ENCODE peak calls at places on chromosomes 13 and 19, in nine cellular contexts. B is right lobe of liver; A is upper lobe of left lung; Y is tibial artery; D is tibial nerve; I is naive thymus-derived CD4-positive, alpha-beta T cell; C is psoas muscle; W is IMR-90; T is esophagus muscularis mucosa. R is an unnamed sample. For H3K4me1 and H3K27me3, the result is how much of the 10 kb centered on the place peaks cover.

GRCh38 chr19:10508707-10509106 is 5.6 kb upstream of the KEAP1 start:
- DNase-seq in B (no peak), A (no peak), Y (no peak), D (no peak), I (no peak), C (no peak), W (peak), T (no peak), R (no peak)

GRCh38 chr19:2089727-2090053 is 6.4 kb downstream of the MOB3A start:
- DNase-seq in B (no peak), A (no peak), Y (no peak), D (no peak), I (no peak), C (no peak), W (no peak), T (no peak), R (no peak)

GRCh38 chr19:55836340-55836739 is at the start of gene NLRP4:
- DNase-seq in B (no peak), A (no peak), Y (no peak), D (no peak), I (no peak), C (no peak), W (no peak), T (no peak), R (no peak)

GRCh38 chr19:45973564-45974338 is at the start of gene NOVA2:
- DNase-seq in B (peak), A (peak), Y (peak), D (peak), I (no peak), C (peak), W (peak), T (no peak), R (peak)

GRCh38 chr19:48635966-48636858 is 967 bp downstream of the DBP start:
- DNase-seq in B (peak), A (peak), Y (peak), D (no peak), I (no peak), C (peak), W (no peak), T (no peak), R (no peak)

GRCh38 chr13:99214232-99214631 is 13.6 kb downstream of the UBAC2 start:
- DNase-seq in B (no peak), A (no peak), Y (no peak), D (no peak), I (no peak), C (no peak), W (no peak), T (peak), R (no peak)

GRCh38 chr19:6593651-6594416 is 2.9 kb upstream of the CD70 start:
- DNase-seq in B (no peak), A (no peak), Y (no peak), D (no peak), I (no peak), C (no peak), W (no peak), T (no peak), R (no peak)

GRCh38 chr13:40666905-40667621 is 622 bp upstream of the FOXO1 start:
- DNase-seq in B (peak), A (peak), Y (peak), D (no peak), I (no peak), C (peak), W (no peak), T (peak), R (peak)

GRCh38 chr13:48497669-48498068 is 35.2 kb downstream of the RCBTB2 start:
- DNase-seq in B (no peak), A (peak), Y (no peak), D (no peak), I (no peak), C (no peak), W (no peak), T (no peak), R (no peak)

GRCh38 chr19:41195675-41196497 is 2.9 kb downstream of the CYP2S1 start:
- DNase-seq in B (no peak), A (no peak), Y (no peak), D (no peak), I (no peak), C (no peak), W (peak), T (no peak), R (no peak)

GRCh38 chr19:16351133-16351809 is 26.6 kb downstream of the KLF2 start:
- DNase-seq in B (no peak), A (no peak), Y (no peak), D (no peak), I (no peak), C (no peak), W (peak), T (no peak), R (peak)

GRCh38 chr19:43780706-43781525 is at the start of gene KCNN4:
- DNase-seq in B (no peak), A (peak), Y (no peak), D (no peak), I (peak), C (no peak), W (peak), T (no peak), R (peak)

GRCh38 chr13:92657565-92657964 is 569.0 kb upstream of the GPC6 start:
- DNase-seq in B (no peak), A (no peak), Y (no peak), D (no peak), I (no peak), C (no peak), W (peak), T (no peak), R (no peak)

GRCh38 chr13:31090921-31091624 is 70.6 kb downstream of the HSPH1 start:
- DNase-seq in B (no peak), A (peak), Y (no peak), D (no peak), I (no peak), C (no peak), W (peak), T (no peak), R (peak)

GRCh38 chr13:100826441-100826840 is 151.8 kb upstream of the TMTC4 start:
- DNase-seq in B (no peak), A (no peak), Y (no peak), D (no peak), I (no peak), C (no peak), W (no peak), T (no peak), R (no peak)

GRCh38 chr19:21694171-21694906 is 73.0 kb downstream of the ZNF100 start:
- DNase-seq in B (no peak), A (no peak), Y (no peak), D (no peak), I (no peak), C (no peak), W (no peak), T (peak), R (no peak)

GRCh38 chr13:79637086-79637763 is 156.3 kb downstream of the NDFIP2 start:
- DNase-seq in B (no peak), A (no peak), Y (peak), D (no peak), I (no peak), C (peak), W (no peak), T (no peak), R (peak)

GRCh38 chr19:41456342-41456918 is 13.5 kb downstream of the ERICH4 start:
- DNase-seq in B (peak), A (no peak), Y (no peak), D (peak), I (no peak), C (no peak), W (peak), T (no peak), R (no peak)

GRCh38 chr13:71867101-71867814 is at the start of gene DACH1:
- DNase-seq in B (peak), A (no peak), Y (peak), D (peak), I (no peak), C (peak), W (peak), T (no peak), R (peak)

GRCh38 chr19:10568444-10568825 is 344 bp downstream of the CDKN2D start:
- DNase-seq in B (peak), A (no peak), Y (peak), D (no peak), I (no peak), C (no peak), W (no peak), T (no peak), R (peak)

GRCh38 chr13:96020155-96020575 is 33.0 kb downstream of the UGGT2 start:
- DNase-seq in B (no peak), A (no peak), Y (no peak), D (peak), I (no peak), C (no peak), W (peak), T (no peak), R (no peak)

GRCh38 chr13:110978390-110978789 is 63.5 kb upstream of the ANKRD10 start:
- DNase-seq in B (no peak), A (no peak), Y (no peak), D (no peak), I (no peak), C (no peak), W (peak), T (no peak), R (no peak)

GRCh38 chr13:60454425-60454824 is 57.4 kb downstream of the TDRD3 start:
- DNase-seq in B (no peak), A (no peak), Y (no peak), D (no peak), I (no peak), C (no peak), W (no peak), T (no peak), R (no peak)

GRCh38 chr13:44385847-44386246 is 12.2 kb downstream of the SERP2 start:
- DNase-seq in B (no peak), A (no peak), Y (no peak), D (no peak), I (no peak), C (no peak), W (no peak), T (no peak), R (no peak)

GRCh38 chr13:44383945-44384344 is 10.3 kb downstream of the SERP2 start:
- DNase-seq in B (no peak), A (no peak), Y (no peak), D (no peak), I (no peak), C (no peak), W (no peak), T (no peak), R (no peak)

GRCh38 chr13:44385401-44385800 is 11.8 kb downstream of the SERP2 start:
- DNase-seq in B (no peak), A (no peak), Y (no peak), D (no peak), I (no peak), C (no peak), W (no peak), T (no peak), R (no peak)

GRCh38 chr13:44382635-44383145 is 9.1 kb downstream of the SERP2 start:
- DNase-seq in B (no peak), A (no peak), Y (no peak), D (no peak), I (no peak), C (no peak), W (no peak), T (no peak), R (no peak)

GRCh38 chr13:44384778-44385177 is 11.2 kb downstream of the SERP2 start:
- DNase-seq in B (no peak), A (no peak), Y (no peak), D (no peak), I (no peak), C (no peak), W (no peak), T (no peak), R (no peak)
- H3K27ac ChIP-seq in B (peak), A (no peak), Y (no peak), D (no peak), I (no peak), C (no peak), W (no peak), T (no peak), R (no peak)

GRCh38 chr19:29668746-29669609 is 3.7 kb downstream of the PLEKHF1 start:
- DNase-seq in B (peak), A (no peak), Y (no peak), D (no peak), I (no peak), C (peak), W (no peak), T (no peak), R (peak)

GRCh38 chr19:29666634-29667389 is 1.6 kb downstream of the PLEKHF1 start:
- DNase-seq in B (peak), A (no peak), Y (peak), D (peak), I (no peak), C (peak), W (peak), T (no peak), R (peak)

GRCh38 chr19:29667390-29667783 is 2.1 kb downstream of the PLEKHF1 start:
- DNase-seq in B (no peak), A (no peak), Y (no peak), D (no peak), I (no peak), C (no peak), W (no peak), T (no peak), R (peak)

GRCh38 chr19:29665826-29666633 is 769 bp downstream of the PLEKHF1 start:
- DNase-seq in B (peak), A (peak), Y (peak), D (no peak), I (no peak), C (peak), W (peak), T (no peak), R (peak)

GRCh38 chr19:29667941-29668340 is 2.7 kb downstream of the PLEKHF1 start:
- DNase-seq in B (no peak), A (no peak), Y (no peak), D (no peak), I (no peak), C (no peak), W (no peak), T (no peak), R (peak)
- H3K4me1 ChIP-seq in B (under half), A (half or more), Y (half or more), D (half or more), I (half or more), C (half or more), W (under half), T (half or more), R (under half)

GRCh38 chr13:46388308-46388707 is 1.3 kb upstream of the RUBCNL start:
- DNase-seq in B (no peak), A (no peak), Y (no peak), D (no peak), I (no peak), C (no peak), W (no peak), T (no peak), R (no peak)

GRCh38 chr13:46386426-46386995 is 541 bp downstream of the RUBCNL start:
- DNase-seq in B (no peak), A (peak), Y (no peak), D (no peak), I (no peak), C (no peak), W (no peak), T (no peak), R (no peak)

GRCh38 chr13:46385946-46386345 is 1.1 kb downstream of the RUBCNL start:
- DNase-seq in B (no peak), A (no peak), Y (no peak), D (no peak), I (no peak), C (no peak), W (no peak), T (no peak), R (no peak)

GRCh38 chr13:46388846-46389245 is 1.8 kb upstream of the RUBCNL start:
- DNase-seq in B (no peak), A (no peak), Y (no peak), D (no peak), I (no peak), C (no peak), W (no peak), T (no peak), R (no peak)

GRCh38 chr13:46386996-46387851 is at the start of gene RUBCNL:
- DNase-seq in B (peak), A (peak), Y (no peak), D (no peak), I (peak), C (peak), W (no peak), T (no peak), R (peak)
- H3K27me3 ChIP-seq in B (under half), A (under half), Y (under half), D (under half), I (under half), C (under half), W (under half), T (under half), R (under half)

GRCh38 chr19:12195501-12195860 is 32.6 kb downstream of the ZNF136 start:
- DNase-seq in B (no peak), A (no peak), Y (no peak), D (no peak), I (no peak), C (no peak), W (no peak), T (no peak), R (no peak)
- H3K27ac ChIP-seq in B (peak), A (peak), Y (peak), D (peak), I (peak), C (peak), W (no peak), T (peak), R (no peak)

DNA sequence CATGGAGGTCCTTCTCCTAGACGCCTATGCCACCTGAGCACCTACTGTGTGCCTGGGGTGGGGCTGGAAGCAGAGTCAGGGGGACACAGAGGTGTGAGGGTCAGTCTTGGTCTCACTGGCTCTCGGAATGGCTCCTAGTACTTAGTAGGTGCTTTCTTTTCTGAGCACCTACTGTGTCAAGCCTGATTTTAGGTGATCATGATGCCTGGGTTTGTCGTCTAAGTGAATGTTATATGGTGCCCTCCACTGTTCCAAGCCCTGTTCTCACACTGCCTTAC is 20.0 kb downstream of the MYH14 start:
- DNase-seq in B (no peak), A (no peak), Y (no peak), D (no peak), I (no peak), C (no peak), W (no peak), T (no peak), R (no peak)
- H3K4me1 ChIP-seq in B (under half), A (under half), Y (under half), D (under half), I (under half), C (under half), W (under half), T (under half), R (under half)

GRCh38 chr19:50320596-50320995 is 8.6 kb downstream of the KCNC3 start:
- DNase-seq in B (no peak), A (no peak), Y (no peak), D (no peak), I (no peak), C (peak), W (no peak), T (no peak), R (no peak)

GRCh38 chr19:50322931-50323781 is 6.0 kb downstream of the KCNC3 start:
- DNase-seq in B (no peak), A (peak), Y (no peak), D (no peak), I (no peak), C (peak), W (no peak), T (no peak), R (no peak)

GRCh38 chr19:50323782-50324133 is 5.4 kb downstream of the KCNC3 start:
- DNase-seq in B (no peak), A (no peak), Y (no peak), D (no peak), I (no peak), C (no peak), W (no peak), T (no peak), R (no peak)

GRCh38 chr19:50321831-50322230 is 7.3 kb downstream of the KCNC3 start:
- DNase-seq in B (no peak), A (no peak), Y (no peak), D (no peak), I (no peak), C (peak), W (no peak), T (no peak), R (no peak)

DNA sequence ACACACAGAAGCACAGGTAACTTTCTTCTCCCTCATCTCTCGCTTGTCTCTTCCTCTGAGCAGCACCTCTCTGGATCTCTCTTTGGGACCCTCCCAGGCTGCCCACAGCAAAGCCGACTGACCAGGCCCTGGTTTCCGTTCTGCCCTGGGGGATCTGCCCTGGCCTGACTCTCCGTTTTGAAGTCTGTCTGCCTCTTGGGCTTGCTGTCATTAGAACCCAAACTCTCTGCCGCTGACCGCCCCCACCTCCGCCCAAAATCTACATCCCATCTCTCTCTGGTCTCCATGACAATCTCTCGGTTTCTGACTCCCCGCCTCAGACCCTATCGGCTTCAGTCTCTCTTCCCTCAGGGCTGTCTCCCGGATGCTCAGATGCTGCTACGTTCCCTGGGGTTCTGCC is 6.9 kb downstream of the KCNC3 start:
- DNase-seq in B (no peak), A (no peak), Y (no peak), D (no peak), I (no peak), C (peak), W (no peak), T (no peak), R (no peak)
- H3K27me3 ChIP-seq in B (under half), A (under half), Y (under half), D (under half), I (under half), C (under half), W (under half), T (under half), R (under half)

GRCh38 chr19:35293733-35294309 is 1.9 kb downstream of the MAG start:
- DNase-seq in B (no peak), A (peak), Y (no peak), D (no peak), I (no peak), C (no peak), W (no peak), T (no peak), R (no peak)

GRCh38 chr19:35295453-35295791 is 3.5 kb downstream of the MAG start:
- DNase-seq in B (no peak), A (peak), Y (no peak), D (no peak), I (no peak), C (no peak), W (no peak), T (no peak), R (no peak)

GRCh38 chr19:35294859-35295258 is 2.9 kb downstream of the MAG start:
- DNase-seq in B (no peak), A (no peak), Y (no peak), D (no peak), I (no peak), C (no peak), W (no peak), T (no peak), R (no peak)

GRCh38 chr19:35292986-35293732 is 1.2 kb downstream of the MAG start:
- DNase-seq in B (no peak), A (no peak), Y (no peak), D (no peak), I (no peak), C (no peak), W (no peak), T (no peak), R (no peak)

GRCh38 chr19:35294328-35294727 is 2.4 kb downstream of the MAG start:
- DNase-seq in B (no peak), A (no peak), Y (no peak), D (no peak), I (no peak), C (no peak), W (no peak), T (no peak), R (no peak)
- H3K27ac ChIP-seq in B (no peak), A (no peak), Y (no peak), D (no peak), I (no peak), C (no peak), W (no peak), T (no peak), R (no peak)

GRCh38 chr19:14576363-14576762 is 4.5 kb upstream of the NDUFB7 start:
- DNase-seq in B (no peak), A (no peak), Y (no peak), D (no peak), I (no peak), C (no peak), W (no peak), T (no peak), R (no peak)

GRCh38 chr19:14577264-14577663 is 5.4 kb upstream of the NDUFB7 start:
- DNase-seq in B (no peak), A (no peak), Y (no peak), D (no peak), I (no peak), C (no peak), W (no peak), T (no peak), R (no peak)

GRCh38 chr19:14571695-14572490 is at the start of gene NDUFB7:
- DNase-seq in B (peak), A (peak), Y (peak), D (peak), I (peak), C (peak), W (peak), T (peak), R (peak)

GRCh38 chr19:14577885-14578427 is 4.9 kb upstream of the CLEC17A start:
- DNase-seq in B (no peak), A (no peak), Y (no peak), D (no peak), I (no peak), C (no peak), W (no peak), T (no peak), R (no peak)

GRCh38 chr19:14575428-14575980 is 3.6 kb upstream of the NDUFB7 start:
- DNase-seq in B (no peak), A (no peak), Y (no peak), D (no peak), I (no peak), C (peak), W (no peak), T (no peak), R (no peak)
- H3K4me1 ChIP-seq in B (under half), A (under half), Y (under half), D (under half), I (under half), C (under half), W (under half), T (under half), R (under half)